ENCODE peak calls at places on chromosomes 4 and X, in five cellular contexts. J is fibroblast of lung, Z is astrocyte, E is K562, C is HepG2. D is an unnamed sample. For H3K79me2, the result is how much of the 10 kb centered on the place peaks cover.

GRCh38 chrX:30538271-30538670 is 39.3 kb downstream of the TASL start:
- DNase-seq in J (no peak), Z (no peak), E (no peak), C (no peak), D (no peak)

GRCh38 chr4:140943887-140944515 is 187.8 kb upstream of the TBC1D9 start:
- DNase-seq in J (peak), C (no peak), E (no peak), Z (peak), D (no peak)

GRCh38 chrX:65596270-65596669 is 61.7 kb upstream of the LAS1L start:
- DNase-seq in C (no peak), E (no peak), J (peak), Z (peak), D (peak)

GRCh38 chrX:42678133-42678532 is 99.8 kb downstream of the PPP1R2C start:
- DNase-seq in J (no peak), Z (no peak), E (no peak), C (no peak), D (no peak)

GRCh38 chr4:44544158-44544557 is 95.5 kb upstream of the KCTD8 start:
- DNase-seq in C (no peak), E (no peak), Z (no peak), J (no peak), D (no peak)

GRCh38 chr4:125666635-125667034 is 351.9 kb downstream of the FAT4 start:
- DNase-seq in C (no peak), Z (no peak), E (no peak), J (no peak), D (no peak)

GRCh38 chrX:135000516-135000915 is 9.7 kb downstream of the SMIM10 start:
- DNase-seq in C (no peak), Z (no peak), E (no peak), J (peak), D (no peak)

GRCh38 chr4:153530996-153531375 is 64.8 kb downstream of the TMEM131L start:
- DNase-seq in C (no peak), E (no peak), J (no peak), Z (no peak), D (no peak)

GRCh38 chr4:122583906-122584305 is 37.0 kb downstream of the IL21 start:
- DNase-seq in Z (no peak), E (no peak), C (no peak), J (peak), D (no peak)

GRCh38 chr4:141391771-141392170 is 171.1 kb downstream of the ZNF330 start:
- DNase-seq in Z (peak), C (no peak), J (no peak), E (no peak), D (no peak)

GRCh38 chrX:49879656-49880277 is 483 bp downstream of the USP27X start:
- DNase-seq in Z (no peak), E (no peak), C (no peak), J (no peak), D (no peak)

GRCh38 chr4:48780867-48781219 is 764 bp upstream of the FRYL start:
- DNase-seq in Z (peak), C (peak), E (no peak), J (peak), D (peak)

GRCh38 chr4:11182586-11183357 is 245.9 kb downstream of the HS3ST1 start:
- DNase-seq in Z (peak), E (no peak), J (peak), C (no peak), D (no peak)

GRCh38 chr4:72966652-72967051 is 102.9 kb downstream of the COX18 start:
- DNase-seq in C (no peak), J (no peak), Z (no peak), E (no peak), D (peak)

GRCh38 chrX:107324493-107325310 is 118.3 kb downstream of the DNAAF6 start:
- DNase-seq in J (peak), Z (peak), E (peak), C (no peak), D (peak)

GRCh38 chr4:6404611-6405416 is 67.6 kb downstream of the PPP2R2C start:
- DNase-seq in J (no peak), Z (no peak), E (no peak), C (no peak), D (no peak)

GRCh38 chr4:183507928-183508327 is 3.1 kb downstream of the ING2 start:
- DNase-seq in C (peak), J (no peak), E (peak), Z (no peak), D (no peak)

GRCh38 chr4:154908168-154908567 is 127.1 kb downstream of the RBM46 start:
- DNase-seq in C (no peak), J (no peak), E (no peak), Z (no peak), D (no peak)

GRCh38 chr4:186554485-186554884 is 882 bp downstream of the MTNR1A start:
- DNase-seq in Z (peak), E (no peak), J (peak), C (peak), D (no peak)

GRCh38 chr4:181737744-181738143 is 505.5 kb upstream of the TENM3 start:
- DNase-seq in J (peak), E (no peak), C (no peak), Z (no peak), D (no peak)

GRCh38 chr4:154189346-154189745 is 302.3 kb downstream of the DCHS2 start:
- DNase-seq in Z (no peak), J (no peak), C (no peak), E (no peak), D (no peak)

GRCh38 chrX:11770320-11770719 is 12.3 kb downstream of the MSL3 start:
- DNase-seq in Z (peak), C (peak), J (peak), E (peak), D (peak)

GRCh38 chrX:16743604-16744325 is 24.4 kb downstream of the SYAP1 start:
- DNase-seq in J (peak), C (no peak), E (no peak), Z (peak), D (no peak)

GRCh38 chrX:120769576-120770341 is 105.9 kb downstream of the CT47B1 start:
- DNase-seq in J (peak), E (no peak), Z (peak), C (peak), D (peak)

GRCh38 chr4:94577136-94577535 is 125.4 kb downstream of the PDLIM5 start:
- DNase-seq in C (no peak), J (peak), E (no peak), Z (peak), D (no peak)

GRCh38 chr4:62028758-62029157 is 828.6 kb downstream of the ADGRL3 start:
- DNase-seq in E (no peak), J (no peak), Z (no peak), C (no peak), D (no peak)

GRCh38 chr4:94676910-94677309 is 80.8 kb upstream of the BMPR1B start:
- DNase-seq in C (no peak), E (no peak), J (no peak), Z (peak), D (no peak)

GRCh38 chrX:38249965-38250364 is 29.3 kb upstream of the SRPX start:
- DNase-seq in C (no peak), J (peak), Z (peak), E (no peak), D (no peak)

GRCh38 chrX:154021131-154021611 is 1.5 kb upstream of the IRAK1 start:
- DNase-seq in C (no peak), Z (peak), E (peak), J (peak), D (no peak)

GRCh38 chr4:129179276-129179675 is 83.3 kb downstream of the C4orf33 start:
- DNase-seq in C (no peak), E (no peak), Z (no peak), J (no peak), D (no peak)

GRCh38 chrX:106952988-106953387 is 32.8 kb downstream of the CLDN2 start:
- DNase-seq in J (peak), Z (no peak), C (no peak), E (no peak), D (peak)

GRCh38 chrX:40148189-40148438 is 50.4 kb upstream of the BCOR start:
- DNase-seq in Z (no peak), E (peak), C (no peak), J (no peak), D (no peak)

GRCh38 chrX:55489315-55490009 is at the start of gene USP51:
- DNase-seq in Z (no peak), C (no peak), J (peak), E (peak), D (no peak)

GRCh38 chrX:23548164-23548563 is 119.1 kb upstream of the PRDX4 start:
- DNase-seq in C (no peak), Z (peak), J (no peak), E (no peak), D (no peak)

GRCh38 chr4:180281726-180282125 is 1961.5 kb upstream of the TENM3 start:
- DNase-seq in C (no peak), E (no peak), J (no peak), Z (no peak), D (no peak)

GRCh38 chr4:149112109-149112508 is 669.9 kb upstream of the NR3C2 start:
- DNase-seq in J (no peak), C (no peak), E (no peak), Z (no peak), D (no peak)

GRCh38 chr4:143406523-143406922 is 69.8 kb downstream of the GAB1 start:
- DNase-seq in C (peak), J (peak), Z (peak), E (no peak), D (no peak)

GRCh38 chr4:99945718-99946345 is 586 bp downstream of the DNAJB14 start:
- DNase-seq in C (peak), J (peak), E (peak), Z (peak), D (peak)

GRCh38 chr4:99946346-99947189 is at the start of gene DNAJB14:
- DNase-seq in J (peak), Z (peak), E (peak), C (peak), D (peak)

GRCh38 chr4:99947608-99948007 is 1.2 kb upstream of the DNAJB14 start:
- DNase-seq in C (no peak), Z (no peak), J (peak), E (no peak), D (no peak)

GRCh38 chr4:99949034-99949998 is 759 bp downstream of the H2AZ1 start:
- DNase-seq in C (peak), J (peak), E (peak), Z (peak), D (peak)

DNA sequence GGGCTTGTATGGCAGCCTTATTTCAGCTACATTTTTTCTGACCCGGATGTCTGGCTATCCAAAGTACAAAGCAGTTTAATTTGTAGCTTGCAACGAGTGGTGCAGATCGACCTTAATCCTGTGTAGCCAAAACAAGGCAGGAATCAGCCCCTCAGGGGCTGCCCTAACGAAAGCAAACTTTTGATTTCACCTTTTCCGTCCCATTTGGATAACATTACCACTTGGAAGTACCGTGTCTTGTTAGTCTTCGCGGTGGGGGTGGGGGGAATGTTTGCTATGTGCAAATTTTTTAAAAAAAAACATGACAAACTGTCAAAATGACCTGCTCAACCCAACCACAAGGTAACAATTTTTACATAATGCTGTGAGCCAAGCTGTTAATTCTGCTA is 766 bp upstream of the DNAJB14 start:
- DNase-seq in J (no peak), E (no peak), Z (no peak), C (no peak), D (peak)
- H3K79me2 ChIP-seq in J (half or more), E (half or more), Z (half or more), C (half or more), D (half or more)

DNA sequence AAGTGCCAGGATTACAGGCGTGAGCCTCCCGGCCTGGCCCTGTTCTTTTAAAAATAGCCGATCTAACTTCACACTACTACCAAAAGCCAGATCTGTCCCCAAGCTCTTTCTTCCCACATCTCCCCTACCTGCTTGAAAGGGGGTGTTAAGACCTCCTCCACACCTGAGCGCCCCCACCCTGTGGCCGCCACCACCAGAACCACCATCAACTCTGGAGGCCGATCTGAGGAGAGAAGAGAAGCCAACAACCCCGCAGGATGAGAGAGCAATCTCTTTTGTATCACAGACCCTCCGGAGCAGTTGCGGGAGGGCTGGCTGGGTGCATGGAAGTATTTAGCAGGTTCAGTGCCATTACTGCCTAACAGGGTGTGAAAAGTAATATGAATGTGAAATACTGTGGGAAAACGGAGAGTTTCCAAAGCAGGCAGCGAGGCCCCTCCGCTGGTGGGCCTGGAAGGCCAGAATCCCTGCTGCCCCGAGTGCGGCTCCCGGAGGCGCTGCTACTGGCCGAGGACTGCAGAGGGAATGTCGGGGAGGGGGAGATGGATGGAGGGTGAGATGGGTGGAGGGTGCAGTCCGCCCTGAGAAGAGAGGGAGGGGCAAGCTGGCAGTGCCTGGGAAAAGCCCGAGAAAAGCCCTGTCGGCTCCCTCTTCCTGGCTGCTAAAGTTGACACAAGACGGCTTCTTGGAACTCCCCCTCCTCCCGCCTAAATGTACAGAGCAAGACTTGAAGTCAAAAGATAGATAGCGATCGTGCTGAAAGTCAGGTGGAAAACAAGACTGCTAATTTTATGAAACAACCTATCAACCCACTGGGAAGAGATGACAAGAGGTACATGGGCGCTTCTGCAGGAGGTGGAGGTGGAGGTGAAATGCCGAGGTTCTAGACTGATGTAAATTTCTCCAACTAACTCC is 22.3 kb downstream of the HAND2 start:
- DNase-seq in J (no peak), Z (no peak), C (no peak), E (no peak), D (no peak)
- TF ChIP-seq EZH2 in J (no peak), Z (no peak), C (no peak), E (no peak), D (no peak)

DNA sequence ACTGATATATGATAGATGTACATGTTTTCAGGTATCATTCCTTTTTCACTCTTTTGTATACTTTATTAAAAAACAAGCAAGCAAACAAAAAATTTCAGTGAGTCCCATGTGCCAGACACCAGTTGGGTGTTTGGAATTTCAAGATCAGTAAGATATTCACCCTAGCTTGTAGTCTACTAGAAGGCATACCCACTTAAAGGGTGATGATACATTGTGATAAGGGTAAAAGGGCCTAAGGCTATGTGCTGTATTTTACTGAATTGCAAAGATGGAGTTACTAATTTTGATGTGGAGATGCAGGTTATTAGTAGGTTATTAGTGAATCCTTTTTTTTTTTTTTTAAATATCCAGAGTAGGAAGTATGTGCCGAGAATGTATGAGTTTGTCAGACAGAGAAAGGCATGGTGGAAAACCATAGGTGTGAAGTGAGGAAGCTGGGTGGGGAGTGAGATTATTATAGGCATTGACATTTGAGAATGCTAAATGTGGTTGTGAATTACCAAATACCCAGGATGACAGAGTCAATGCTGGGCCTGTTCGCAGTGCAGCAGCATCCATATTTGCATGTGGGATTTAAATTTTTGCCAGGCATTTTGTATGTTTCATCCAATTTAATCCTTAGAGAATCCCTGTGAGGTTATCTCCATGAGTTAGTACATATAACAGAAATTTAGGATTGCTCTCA is 10.1 kb downstream of the STIM2 start:
- DNase-seq in J (no peak), Z (no peak), C (no peak), E (no peak), D (no peak)
- H3K79me2 ChIP-seq in J (under half), Z (half or more), C (under half), E (under half), D (half or more)

DNA sequence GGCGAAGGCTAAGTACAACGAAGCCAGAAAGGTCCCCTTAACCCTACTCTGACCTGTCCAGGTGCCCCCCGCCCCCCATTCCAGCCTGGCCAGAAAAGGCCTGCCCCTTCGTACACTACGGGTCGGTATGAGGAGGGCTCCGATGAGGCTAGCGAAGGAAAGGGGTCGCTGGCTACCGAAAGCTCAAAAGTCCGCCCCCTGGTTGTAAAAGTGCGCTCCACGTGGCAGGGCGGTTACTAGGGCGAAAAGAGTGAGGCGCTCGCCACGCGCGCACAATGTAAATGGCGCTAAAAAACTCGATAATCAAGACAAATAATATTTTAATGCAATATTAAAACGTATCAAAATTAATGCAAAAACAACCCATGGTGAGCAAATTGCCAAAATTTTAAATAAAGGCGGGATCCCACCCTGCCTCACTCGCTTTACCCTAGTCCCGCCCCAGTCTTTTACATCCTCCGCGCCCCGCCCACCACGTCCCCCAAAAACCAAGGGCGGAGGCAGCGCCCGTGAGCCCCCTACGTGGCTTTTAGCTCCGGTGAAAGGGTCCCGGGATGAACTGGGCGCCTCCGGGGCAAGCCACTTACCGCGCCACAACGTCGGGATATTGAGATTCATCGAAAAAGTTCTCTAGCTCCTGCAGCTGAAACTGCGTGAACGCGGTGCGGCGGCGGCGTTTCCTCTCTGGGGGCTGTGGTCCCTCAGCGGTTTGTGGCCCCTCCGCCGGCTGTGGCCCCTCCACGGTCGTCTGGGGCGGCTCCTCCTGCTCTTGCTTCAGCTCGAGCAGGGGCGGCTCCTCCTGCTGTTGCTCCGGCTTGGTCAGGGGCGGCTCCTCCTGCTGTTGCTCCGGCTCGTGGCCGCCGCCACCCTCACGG is 929 bp downstream of the ESX1 start:
- DNase-seq in C (no peak), Z (no peak), J (no peak), E (no peak), D (no peak)
- TF ChIP-seq EZH2 in C (no peak), Z (no peak), J (no peak), E (no peak), D (no peak)

DNA sequence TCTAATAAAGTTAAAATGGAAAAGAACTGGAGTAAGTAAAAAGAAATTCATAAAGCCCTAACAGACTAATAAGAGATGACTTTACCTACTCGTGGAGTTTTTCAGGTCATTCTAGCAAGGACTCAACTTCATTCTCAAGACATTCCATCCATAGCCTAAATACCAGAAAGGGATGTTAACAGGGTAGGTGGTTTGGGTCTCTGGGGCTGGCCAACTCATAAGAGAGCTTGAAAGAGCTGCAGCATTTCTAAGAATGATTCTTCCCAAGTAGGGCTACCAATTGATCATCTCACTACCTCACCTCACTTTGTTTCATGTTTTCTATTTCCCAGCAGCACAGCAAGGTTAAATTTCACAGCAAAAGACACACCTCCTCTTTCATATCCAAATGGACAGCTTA is 614.7 kb upstream of the DIPK2B start:
- DNase-seq in E (no peak), J (no peak), C (no peak), Z (no peak), D (no peak)
- H3K79me2 ChIP-seq in E (under half), J (under half), C (under half), Z (half or more), D (under half)